ENCODE peak calls at places on chromosomes 4 and X, in seven cellular contexts. S is OCI-LY7; H is stimulated activated CD4-positive, alpha-beta T cell treated with anti-CD3 and anti-CD28 coated beads, Interleukin-2, amount 100 ng/mL, for 48 hours; U is naive thymus-derived CD4-positive, alpha-beta T cell; O is neural crest cell; X is activated naive CD8-positive, alpha-beta T cell treated with anti-CD3 and anti-CD28 coated beads, Interleukin-2, amount 50 U/mL, for 24 hours; L is AG09319. W is an unnamed sample.

GRCh38 chr4:72109364-72109763 is 77.6 kb downstream of the NPFFR2 start:
- DNase-seq in S (no peak), H (no peak), U (no peak), O (no peak), X (no peak), L (no peak), W (no peak)

GRCh38 chr4:16161866-16162408 is 64.3 kb downstream of the TAPT1 start:
- DNase-seq in S (no peak), H (no peak), U (no peak), O (no peak), X (no peak), L (no peak), W (no peak)

GRCh38 chr4:38857354-38858096 is 908 bp upstream of the TLR6 start:
- DNase-seq in S (peak), H (peak), U (no peak), O (no peak), X (peak), L (no peak), W (peak)

GRCh38 chr4:73761856-73762255 is 21.5 kb downstream of the CXCL8 start:
- DNase-seq in S (no peak), H (no peak), U (no peak), O (no peak), X (no peak), L (no peak), W (no peak)

GRCh38 chr4:185238261-185238681 is 28.9 kb downstream of the SNX25 start:
- DNase-seq in S (no peak), H (peak), U (no peak), O (no peak), X (no peak), L (no peak), W (no peak)

GRCh38 chr4:76087007-76087769 is 12.7 kb downstream of the ART3 start:
- DNase-seq in S (no peak), H (no peak), U (no peak), O (peak), X (no peak), L (peak), W (no peak)

GRCh38 chr4:123488916-123489315 is 92.3 kb downstream of the SPRY1 start:
- DNase-seq in S (no peak), H (no peak), U (no peak), O (no peak), X (no peak), L (no peak), W (no peak)

GRCh38 chr4:7815562-7815961 is 124.1 kb downstream of the AFAP1 start:
- DNase-seq in S (no peak), H (no peak), U (no peak), O (no peak), X (no peak), L (no peak), W (no peak)

GRCh38 chr4:20354120-20354519 is 102.4 kb downstream of the SLIT2 start:
- DNase-seq in S (no peak), H (no peak), U (no peak), O (no peak), X (no peak), L (no peak), W (no peak)

GRCh38 chr4:106315476-106315967 is 487 bp downstream of the TBCK start:
- DNase-seq in S (peak), H (no peak), U (no peak), O (no peak), X (no peak), L (no peak), W (no peak)

GRCh38 chr4:2220016-2220620 is 21.8 kb downstream of the HAUS3 start:
- DNase-seq in S (peak), H (peak), U (peak), O (peak), X (peak), L (peak), W (peak)

GRCh38 chr4:7987148-7987989 is 47.7 kb upstream of the AFAP1 start:
- DNase-seq in S (peak), H (peak), U (peak), O (peak), X (peak), L (peak), W (peak)

GRCh38 chr4:57182132-57182874 is 72.1 kb upstream of the IGFBP7 start:
- DNase-seq in S (no peak), H (no peak), U (no peak), O (no peak), X (no peak), L (no peak), W (no peak)

GRCh38 chr4:149790172-149790907 is 25.3 kb downstream of the IQCM start:
- DNase-seq in S (no peak), H (no peak), U (no peak), O (no peak), X (no peak), L (no peak), W (no peak)

GRCh38 chr4:32172761-32173160 is 1452.6 kb downstream of the PCDH7 start:
- DNase-seq in S (no peak), H (no peak), U (no peak), O (no peak), X (no peak), L (no peak), W (no peak)

GRCh38 chrX:133892337-133892736 is 93.1 kb downstream of the GPC3 start:
- DNase-seq in S (no peak), H (no peak), U (no peak), O (no peak), X (no peak), L (no peak), W (no peak)

GRCh38 chr4:180057198-180057821 is 2185.9 kb upstream of the TENM3 start:
- DNase-seq in S (no peak), H (no peak), U (no peak), O (no peak), X (no peak), L (no peak), W (no peak)

GRCh38 chrX:153877571-153878261 is 8.3 kb downstream of the L1CAM start:
- DNase-seq in S (no peak), H (no peak), U (no peak), O (no peak), X (no peak), L (no peak), W (no peak)

GRCh38 chrX:150028692-150029091 is 90.4 kb upstream of the EOLA2 start:
- DNase-seq in S (no peak), H (no peak), U (no peak), O (no peak), X (no peak), L (no peak), W (no peak)

GRCh38 chr4:154760895-154761294 is 17.1 kb downstream of the LRAT start:
- DNase-seq in S (no peak), H (no peak), U (no peak), O (no peak), X (no peak), L (no peak), W (no peak)

GRCh38 chr4:99028187-99028586 is 32.7 kb downstream of the METAP1 start:
- DNase-seq in S (no peak), H (no peak), U (no peak), O (no peak), X (no peak), L (no peak), W (no peak)

GRCh38 chr4:100986360-100986868 is 360.9 kb downstream of the PPP3CA start:
- DNase-seq in S (no peak), H (no peak), U (no peak), O (peak), X (no peak), L (no peak), W (no peak)

GRCh38 chr4:12716896-12717295 is 767.2 kb downstream of the RAB28 start:
- DNase-seq in S (no peak), H (no peak), U (no peak), O (no peak), X (no peak), L (no peak), W (no peak)

GRCh38 chr4:65193985-65194384 is 476.3 kb downstream of the EPHA5 start:
- DNase-seq in S (no peak), H (no peak), U (no peak), O (no peak), X (no peak), L (no peak), W (no peak)

GRCh38 chrX:3939967-3940610 is 226.6 kb upstream of the PRKX start:
- DNase-seq in S (peak), H (no peak), U (peak), O (peak), X (no peak), L (no peak), W (no peak)

GRCh38 chr4:87491436-87491835 is 37.7 kb downstream of the SPARCL1 start:
- DNase-seq in S (no peak), H (no peak), U (no peak), O (no peak), X (no peak), L (no peak), W (no peak)

GRCh38 chr4:17095771-17096170 is 197.3 kb upstream of the LDB2 start:
- DNase-seq in S (no peak), H (no peak), U (no peak), O (no peak), X (no peak), L (no peak), W (no peak)

GRCh38 chrX:136779346-136779781 is 1.4 kb downstream of the ARHGEF6 start:
- DNase-seq in S (peak), H (no peak), U (peak), O (no peak), X (no peak), L (no peak), W (peak)

W was measured in KG1.